ENCODE peak calls at places on chromosome 6, in ten cellular contexts. W, K, R, S, Z, A, C, T, I and X are unnamed samples.

GRCh38 chr6:53813096-53813495 is 18.3 kb downstream of the LRRC1 start:
- DNase-seq in K (no peak), T (no peak), I (no peak), S (no peak), A (no peak), C (no peak), Z (no peak), R (no peak), W (no peak), X (no peak)

GRCh38 chr6:142152731-142153130 is 5.7 kb downstream of the VTA1 start:
- DNase-seq in R (no peak), A (no peak), K (no peak), W (no peak), I (peak; percentile 82), S (no peak), T (no peak), Z (no peak), C (no peak), X (no peak)

GRCh38 chr6:20001286-20001685 is 164.1 kb downstream of the ID4 start:
- DNase-seq in I (no peak), S (no peak), Z (no peak), W (no peak), R (no peak), T (no peak), A (no peak), K (no peak), C (no peak), X (no peak)

GRCh38 chr6:170225852-170226417 is 64.9 kb downstream of the DLL1 start:
- DNase-seq in I (no peak), W (no peak), T (no peak), C (no peak), K (peak; percentile 66), R (no peak), S (peak; percentile 87), A (no peak), Z (peak; percentile 28), X (no peak)

GRCh38 chr6:134002821-134003220 is 49.6 kb downstream of the SLC2A12 start:
- DNase-seq in W (no peak), Z (no peak), S (no peak), R (no peak), C (no peak), T (no peak), I (peak; percentile 37), A (no peak), K (no peak), X (no peak)

GRCh38 chr6:105593805-105594231 is 190.9 kb upstream of the PREP start:
- DNase-seq in C (no peak), A (no peak), Z (no peak), R (no peak), W (no peak), I (peak; percentile 51), S (no peak), T (no peak), K (no peak), X (no peak)

GRCh38 chr6:42030585-42031506 is 19.5 kb upstream of the TAF8 start:
- DNase-seq in I (no peak), K (no peak), T (no peak), S (no peak), W (peak; percentile 87), A (no peak), Z (peak; percentile 58), C (no peak), R (no peak), X (no peak)

GRCh38 chr6:6811151-6812002 is 222.9 kb downstream of the LY86 start:
- DNase-seq in W (no peak), K (no peak), R (no peak), C (no peak), S (peak; percentile 69), Z (no peak), A (peak; percentile 50), T (no peak), I (peak; percentile 67), X (peak; percentile 64)

GRCh38 chr6:29887330-29887818 is 55.0 kb upstream of the HLA-A start:
- DNase-seq in K (peak; percentile 83), T (no peak), Z (peak; percentile 39), I (peak; percentile 11), A (no peak), R (peak; percentile 21), C (peak; percentile 54), S (no peak), W (no peak), X (peak; percentile 48)

GRCh38 chr6:73062837-73063236 is 162.5 kb downstream of the KHDC1L start:
- DNase-seq in W (no peak), A (no peak), T (no peak), R (no peak), S (no peak), C (no peak), I (no peak), Z (no peak), K (no peak), X (no peak)

GRCh38 chr6:157230971-157231370 is 92.3 kb downstream of the TMEM242 start:
- DNase-seq in W (no peak), S (no peak), I (no peak), K (peak; percentile 56), A (no peak), R (no peak), C (no peak), Z (no peak), T (no peak), X (no peak)
- TF ChIP-seq POLR2A in W (no peak), S (no peak), I (no peak), K (no peak), A (no peak), R (no peak), C (no peak), Z (no peak), T (no peak), X (no peak)

GRCh38 chr6:38221236-38221635 is 401.7 kb downstream of the ZFAND3 start:
- DNase-seq in K (no peak), R (no peak), W (no peak), C (no peak), S (no peak), T (no peak), I (no peak), Z (no peak), A (no peak), X (no peak)
- TF ChIP-seq CTCF in K (no peak), R (no peak), W (no peak), C (no peak), S (no peak), T (no peak), I (no peak), Z (no peak), A (no peak), X (no peak)

GRCh38 chr6:11279213-11279780 is 46.8 kb upstream of the NEDD9 start:
- DNase-seq in S (no peak), T (peak; percentile 80), C (peak; percentile 63), Z (no peak), R (peak; percentile 70), I (peak; percentile 14), K (no peak), W (no peak), A (no peak), X (no peak)

GRCh38 chr6:11276228-11276627 is 43.8 kb upstream of the NEDD9 start:
- DNase-seq in Z (no peak), K (no peak), A (no peak), S (no peak), T (no peak), W (no peak), R (no peak), I (no peak), C (no peak), X (no peak)

GRCh38 chr6:11276911-11277274 is 44.4 kb upstream of the NEDD9 start:
- DNase-seq in S (no peak), W (no peak), K (no peak), A (no peak), T (no peak), Z (no peak), C (no peak), I (no peak), R (no peak), X (no peak)

GRCh38 chr6:11277275-11278206 is 45.1 kb upstream of the NEDD9 start:
- DNase-seq in C (peak; percentile 41), I (peak; percentile 82), T (no peak), A (peak; percentile 21), Z (peak; percentile 48), K (no peak), S (no peak), R (no peak), W (no peak), X (no peak)

GRCh38 chr6:11278207-11278559 is 45.7 kb upstream of the NEDD9 start:
- DNase-seq in C (no peak), A (no peak), I (no peak), R (no peak), Z (no peak), S (no peak), T (no peak), W (no peak), K (no peak), X (no peak)
- H3K27ac ChIP-seq in C (peak overlapping the region; percentile 51), A (no peak overlapping the region), I (peak overlapping the region; percentile 65), R (peak overlapping the region; percentile 25), Z (no peak overlapping the region), S (no peak overlapping the region), T (peak overlapping the region; percentile 76), W (no peak overlapping the region), K (no peak overlapping the region), X (no peak overlapping the region)

GRCh38 chr6:111260570-111261298 is 173.4 kb downstream of the SLC16A10 start:
- DNase-seq in T (no peak), C (no peak), Z (no peak), S (no peak), K (no peak), I (peak; percentile 53), W (peak; percentile 33), R (no peak), A (no peak), X (no peak)

GRCh38 chr6:111256646-111257045 is 169.3 kb downstream of the SLC16A10 start:
- DNase-seq in C (no peak), W (no peak), Z (no peak), T (no peak), I (no peak), R (no peak), K (no peak), S (no peak), A (no peak), X (no peak)

GRCh38 chr6:111258615-111259088 is 171.3 kb downstream of the SLC16A10 start:
- DNase-seq in R (no peak), A (no peak), I (no peak), K (no peak), Z (no peak), W (no peak), S (no peak), T (no peak), C (no peak), X (no peak)

GRCh38 chr6:111254779-111255166 is 167.5 kb downstream of the SLC16A10 start:
- DNase-seq in T (no peak), A (no peak), W (no peak), K (no peak), R (no peak), Z (no peak), I (no peak), S (no peak), C (no peak), X (no peak)

DNA sequence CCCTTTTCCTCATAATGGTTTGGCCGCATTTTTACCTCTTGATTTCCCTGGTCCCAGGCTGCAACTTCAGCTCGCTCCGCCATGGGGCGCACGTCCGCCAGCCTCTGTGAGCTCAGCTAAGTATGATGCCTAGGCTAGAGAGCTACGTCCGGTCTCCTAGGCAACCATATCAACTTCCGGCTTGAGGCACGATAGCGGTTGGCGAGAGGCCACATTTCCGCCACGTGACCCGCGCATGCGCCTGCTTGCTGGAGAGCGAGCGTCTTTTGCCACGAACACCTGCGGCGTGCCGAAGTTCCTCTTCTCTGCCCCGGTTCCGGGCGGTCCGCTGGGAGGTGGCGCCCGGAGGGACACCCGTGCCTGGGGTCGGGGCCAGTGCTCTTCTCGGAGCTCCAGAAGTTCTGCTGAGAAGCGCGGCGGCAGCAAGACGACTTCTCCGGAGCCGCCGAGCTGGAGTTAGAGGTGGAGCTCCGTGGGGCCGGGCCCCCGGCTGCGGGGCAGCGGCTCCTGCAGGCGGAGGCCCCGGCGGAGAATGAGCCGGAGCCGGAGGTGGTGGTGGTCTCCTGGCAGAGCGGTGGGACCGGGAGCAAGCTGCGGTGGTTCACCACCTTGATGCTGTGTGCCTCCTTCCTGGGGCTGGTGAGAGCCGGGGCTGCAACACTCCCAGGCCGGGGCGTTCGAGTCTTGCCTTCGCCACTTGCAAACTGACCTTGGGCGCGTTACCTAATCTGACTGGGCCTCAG is 172.0 kb downstream of the SLC16A10 start:
- DNase-seq in Z (peak; percentile 98), T (peak; percentile 100), K (peak; percentile 99), C (peak; percentile 99), R (peak; percentile 98), S (peak; percentile 100), W (peak; percentile 97), I (peak; percentile 99), A (peak; percentile 97), X (peak; percentile 99)
- TF ChIP-seq POLR2A in Z (no peak), T (peak; percentile 81), K (peak; percentile 73), C (peak; percentile 70), R (peak; percentile 76), S (peak; percentile 84), W (peak; percentile 84), I (peak; percentile 85), A (peak; percentile 53), X (peak; percentile 85)